ENCODE peak calls at places on chromosomes 6 and 20, in four cellular contexts. R, U, Z and M are unnamed samples.

GRCh38 chr6:16821834-16822264 is 60.6 kb upstream of the ATXN1 start:
- DNase-seq in R (no peak), U (no peak), Z (no peak), M (no peak)

GRCh38 chr6:43773981-43774775 is 4.2 kb downstream of the VEGFA start:
- DNase-seq in R (no peak), U (no peak), Z (no peak), M (no peak)

GRCh38 chr6:18263561-18264337 is 581 bp downstream of the DEK start:
- DNase-seq in R (peak), U (no peak), Z (peak), M (peak)

GRCh38 chr6:55694148-55694547 is 115.2 kb upstream of the HMGCLL1 start:
- DNase-seq in R (peak), U (no peak), Z (no peak), M (no peak)

GRCh38 chr6:71238351-71238750 is 50.3 kb upstream of the OGFRL1 start:
- DNase-seq in R (peak), U (no peak), Z (no peak), M (no peak)

GRCh38 chr6:41040101-41040910 is 1.3 kb upstream of the UNC5CL start:
- DNase-seq in R (no peak), U (no peak), Z (no peak), M (no peak)

GRCh38 chr6:13526718-13527668 is 39.6 kb upstream of the GFOD1 start:
- DNase-seq in R (no peak), U (peak), Z (no peak), M (no peak)

GRCh38 chr6:75203721-75204120 is 2.1 kb downstream of the COL12A1 start:
- DNase-seq in R (peak), U (no peak), Z (no peak), M (no peak)

GRCh38 chr6:125099211-125100017 is 54.2 kb upstream of the TPD52L1 start:
- DNase-seq in R (peak), U (no peak), Z (peak), M (peak)

GRCh38 chr20:49775229-49775693 is 37.4 kb upstream of the SLC9A8 start:
- DNase-seq in R (peak), U (no peak), Z (no peak), M (no peak)

GRCh38 chr20:33832113-33832853 is 21.1 kb downstream of the CHMP4B start:
- DNase-seq in R (no peak), U (no peak), Z (no peak), M (no peak)

GRCh38 chr6:13924146-13924948 is 405 bp upstream of the RNF182 start:
- DNase-seq in R (peak), U (peak), Z (peak), M (peak)

GRCh38 chr6:149087898-149088297 is 229.6 kb upstream of the TAB2 start:
- DNase-seq in R (no peak), U (no peak), Z (no peak), M (no peak)

GRCh38 chr6:91291071-91291470 is 704.2 kb upstream of the MAP3K7 start:
- DNase-seq in R (peak), U (no peak), Z (no peak), M (no peak)

GRCh38 chr6:114280239-114280982 is 62.4 kb downstream of the HS3ST5 start:
- DNase-seq in R (no peak), U (no peak), Z (no peak), M (no peak)

GRCh38 chr6:158232445-158233213 is 64.5 kb downstream of the GTF2H5 start:
- DNase-seq in R (peak), U (peak), Z (peak), M (peak)

GRCh38 chr20:10558635-10559187 is 115.1 kb downstream of the JAG1 start:
- DNase-seq in R (peak), U (no peak), Z (no peak), M (no peak)

GRCh38 chr6:67606905-67607828 is 1027.9 kb upstream of the ADGRB3 start:
- DNase-seq in R (peak), U (no peak), Z (no peak), M (no peak)

GRCh38 chr6:20571261-20571660 is 37.0 kb downstream of the CDKAL1 start:
- DNase-seq in R (no peak), U (no peak), Z (no peak), M (no peak)

GRCh38 chr6:130829333-130829910 is 2.2 kb downstream of the SMLR1 start:
- DNase-seq in R (no peak), U (no peak), Z (no peak), M (no peak)

GRCh38 chr20:56828402-56828801 is 199.3 kb downstream of the TFAP2C start:
- DNase-seq in R (no peak), U (no peak), Z (no peak), M (no peak)

GRCh38 chr6:43720999-43721398 is 33.4 kb upstream of the MRPS18A start:
- DNase-seq in R (no peak), U (no peak), Z (no peak), M (no peak)

GRCh38 chr6:94835264-94835663 is 742.1 kb upstream of the MANEA start:
- DNase-seq in R (no peak), U (no peak), Z (no peak), M (no peak)

GRCh38 chr6:91276315-91276714 is 689.4 kb upstream of the MAP3K7 start:
- DNase-seq in R (peak), U (no peak), Z (no peak), M (no peak)

DNA sequence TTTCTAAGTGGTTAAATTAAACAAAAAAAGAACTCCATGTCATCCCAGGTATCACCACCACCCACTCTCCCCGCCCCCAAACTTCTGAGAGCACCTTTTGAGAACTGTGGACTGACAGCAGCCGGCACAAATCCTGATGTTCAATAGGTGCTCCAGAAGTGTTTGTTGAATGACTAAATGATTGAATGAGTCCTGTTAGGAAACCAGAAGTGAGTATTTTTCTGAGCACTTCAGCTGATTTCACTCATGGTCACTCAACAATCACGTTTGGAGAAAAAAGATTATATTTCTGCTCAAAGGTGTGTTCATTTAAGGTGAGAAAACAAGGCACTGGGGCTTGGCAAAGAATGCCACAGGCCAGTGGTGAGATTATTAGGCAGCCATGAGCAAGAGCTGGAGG is 6.2 kb upstream of the HNF4A start:
- DNase-seq in R (no peak), U (no peak), Z (no peak), M (no peak)
- TF ChIP-seq CTCF in R (no peak), U (no peak), Z (no peak), M (no peak)

GRCh38 chr20:8757146-8757545 is 311.7 kb upstream of the PLCB4 start:
- DNase-seq in R (peak), U (no peak), Z (no peak), M (no peak)
- TF ChIP-seq CTCF in R (no peak), U (no peak), Z (no peak), M (no peak)

GRCh38 chr6:157201083-157201482 is 122.2 kb downstream of the TMEM242 start:
- DNase-seq in R (no peak), U (no peak), Z (no peak), M (no peak)

GRCh38 chr6:157200611-157201010 is 122.7 kb downstream of the TMEM242 start:
- DNase-seq in R (no peak), U (no peak), Z (no peak), M (no peak)

GRCh38 chr6:157196391-157196790 is 126.9 kb downstream of the TMEM242 start:
- DNase-seq in R (no peak), U (no peak), Z (no peak), M (no peak)

GRCh38 chr6:157200117-157200516 is 123.2 kb downstream of the TMEM242 start:
- DNase-seq in R (no peak), U (no peak), Z (no peak), M (no peak)

DNA sequence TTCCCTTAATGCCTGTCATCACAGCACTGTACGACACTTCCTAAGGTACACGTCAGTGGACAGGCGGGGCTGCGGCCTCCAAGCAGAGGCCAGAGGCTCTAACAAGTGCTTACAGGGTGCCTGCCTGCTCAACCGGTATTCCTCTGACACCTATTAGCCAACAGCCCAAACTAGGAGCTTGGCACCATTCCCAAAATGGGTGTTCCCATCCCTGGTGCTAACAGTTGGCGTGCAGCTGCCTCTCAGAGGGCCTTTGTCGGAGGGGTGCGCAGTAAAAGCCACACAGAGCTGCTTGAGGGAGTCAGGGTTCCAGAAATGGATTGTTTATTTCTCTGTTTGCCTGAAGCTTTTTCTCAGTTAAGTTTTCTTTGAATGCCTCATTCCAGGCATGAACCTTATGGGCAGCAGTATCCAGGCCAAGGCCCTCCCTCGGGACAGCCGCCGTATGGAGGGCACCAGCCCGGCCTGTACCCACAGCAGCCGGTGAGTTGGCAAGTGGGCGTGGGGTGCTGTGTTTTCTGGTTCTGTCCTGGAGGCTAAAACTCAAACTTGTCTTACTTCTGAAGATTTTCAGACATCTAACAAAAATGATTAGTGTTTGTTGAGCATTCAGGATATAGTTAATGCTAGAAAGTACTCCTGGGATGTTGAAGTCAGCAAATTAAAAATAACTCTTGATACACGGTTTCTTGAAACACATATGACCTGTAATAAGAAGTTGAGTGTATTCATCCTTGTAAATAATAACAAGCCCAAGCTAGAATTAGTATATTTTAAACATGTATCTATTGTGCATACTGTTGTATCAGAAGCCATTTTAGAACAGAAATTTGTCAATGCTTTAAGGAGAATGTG is 124.7 kb downstream of the TMEM242 start:
- DNase-seq in R (peak), U (no peak), Z (no peak), M (no peak)
- TF ChIP-seq CTCF in R (no peak), U (no peak), Z (no peak), M (no peak)

DNA sequence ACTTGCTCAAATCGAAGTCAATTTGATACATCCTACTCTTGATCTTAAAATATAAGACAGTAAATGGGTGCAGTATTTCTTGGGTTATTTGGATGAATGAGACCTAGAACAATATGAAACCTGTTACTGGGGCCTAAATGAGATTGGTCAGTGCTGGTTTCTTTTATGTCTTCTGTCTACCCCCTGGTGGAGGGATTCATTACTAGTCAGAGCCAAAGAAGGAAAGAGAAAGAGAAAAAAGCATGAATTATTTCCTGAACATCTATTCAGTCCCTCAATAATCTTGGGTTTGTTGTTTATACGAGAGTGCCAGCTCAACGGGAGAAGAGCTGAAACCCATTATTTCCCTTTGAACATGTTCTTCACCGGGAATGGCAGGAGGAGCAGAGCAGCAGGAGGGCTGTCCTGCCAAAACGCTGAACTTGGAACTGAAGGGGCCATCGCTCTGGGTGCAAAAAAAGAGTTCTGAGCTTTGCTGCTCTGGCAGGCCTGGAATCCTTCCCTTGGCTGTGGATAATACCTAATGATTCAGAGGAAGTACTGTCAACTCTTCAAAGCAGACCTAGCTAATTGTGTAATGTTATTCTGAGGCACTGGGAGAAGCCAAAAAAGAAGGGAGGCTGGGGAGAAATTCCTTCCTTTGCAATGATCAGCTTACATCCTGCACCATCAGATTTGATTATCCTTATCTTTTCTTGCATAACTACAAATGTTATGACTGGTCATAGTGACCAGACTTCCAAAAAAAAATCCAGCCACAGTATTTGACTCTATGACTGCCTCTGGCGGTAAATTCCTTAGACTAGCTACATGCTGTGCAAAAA is 72.0 kb downstream of the BLOC1S5 start:
- DNase-seq in R (peak), U (no peak), Z (no peak), M (no peak)
- TF ChIP-seq CTCF in R (peak), U (no peak), Z (peak), M (peak)

GRCh38 chr6:107080036-107080435 is 35.3 kb downstream of the BEND3 start:
- DNase-seq in R (no peak), U (no peak), Z (no peak), M (no peak)

GRCh38 chr6:107077710-107078109 is 37.6 kb downstream of the BEND3 start:
- DNase-seq in R (no peak), U (no peak), Z (no peak), M (no peak)

GRCh38 chr6:107082045-107082444 is 33.3 kb downstream of the BEND3 start:
- DNase-seq in R (no peak), U (no peak), Z (no peak), M (no peak)

GRCh38 chr6:107075951-107076381 is 39.3 kb downstream of the BEND3 start:
- DNase-seq in R (peak), U (no peak), Z (no peak), M (no peak)

GRCh38 chr6:107079429-107079828 is 35.9 kb downstream of the BEND3 start:
- DNase-seq in R (no peak), U (no peak), Z (no peak), M (no peak)
- TF ChIP-seq CTCF in R (no peak), U (no peak), Z (no peak), M (no peak)

DNA sequence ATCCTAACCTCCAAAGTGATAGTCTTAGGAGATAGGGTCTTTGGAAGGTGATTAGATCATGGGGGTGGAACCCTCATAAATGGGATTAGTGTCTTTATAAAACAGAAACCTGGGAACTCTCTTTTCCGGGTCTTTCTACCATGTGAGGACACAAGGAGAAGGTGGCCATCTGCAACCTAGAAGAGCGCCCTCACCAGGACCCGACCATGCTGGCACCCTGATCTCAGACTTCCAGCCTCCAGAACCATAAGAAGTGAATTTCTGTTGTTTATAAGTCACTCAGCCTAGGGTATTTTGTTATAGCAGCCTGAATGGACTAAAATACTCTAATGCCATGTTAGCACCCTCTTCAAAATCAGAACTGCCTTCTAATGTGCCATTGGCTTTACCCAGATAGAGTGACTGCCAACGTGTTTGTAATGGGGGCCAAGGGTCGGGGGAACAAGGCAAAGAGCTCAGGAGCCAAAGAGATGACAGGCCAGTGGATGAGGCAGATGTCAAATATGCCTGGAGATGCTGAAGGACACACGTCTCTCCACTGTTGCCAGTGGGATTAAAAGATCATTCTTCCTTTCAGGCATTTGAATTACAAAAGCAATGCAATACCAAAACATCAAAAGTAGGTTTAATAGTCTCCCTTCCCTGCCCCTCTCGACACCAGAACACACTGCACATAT is 21.0 kb downstream of the TUBB2B start:
- DNase-seq in R (no peak), U (no peak), Z (no peak), M (no peak)
- TF ChIP-seq CTCF in R (no peak), U (no peak), Z (no peak), M (no peak)